ENCODE peak calls at places on chromosomes 5 and 9, in nine cellular contexts. One of them, this sample, is unnamed. For H3K36me3, the result is how much of the 10 kb centered on the place peaks cover.

GRCh38 chr9:34457266-34458012 is 931 bp downstream of the FAM219A start:
- DNase-seq in A673: peak
- DNase-seq in body of pancreas: peak
- DNase-seq in GM23338: peak
- DNase-seq in lung: peak
- DNase-seq in neural progenitor cell: peak
- DNase-seq in IMR-90: peak
- DNase-seq in transverse colon: peak
- DNase-seq in SK-N-SH: peak
- DNase-seq in this sample: peak

GRCh38 chr9:72665421-72665820 is 144.0 kb downstream of the TMC1 start:
- DNase-seq in neural progenitor cell: no peak
- DNase-seq in GM23338: no peak
- DNase-seq in A673: no peak
- DNase-seq in lung: no peak
- DNase-seq in SK-N-SH: no peak
- DNase-seq in body of pancreas: no peak
- DNase-seq in transverse colon: no peak
- DNase-seq in IMR-90: peak
- DNase-seq in this sample: no peak

GRCh38 chr9:93665128-93665565 is 88.8 kb downstream of the PHF2 start:
- DNase-seq in GM23338: no peak
- DNase-seq in A673: no peak
- DNase-seq in lung: no peak
- DNase-seq in SK-N-SH: no peak
- DNase-seq in transverse colon: no peak
- DNase-seq in body of pancreas: no peak
- DNase-seq in IMR-90: no peak
- DNase-seq in neural progenitor cell: no peak
- DNase-seq in this sample: no peak

GRCh38 chr9:92177591-92177990 is 62.4 kb upstream of the SPTLC1 start:
- DNase-seq in neural progenitor cell: no peak
- DNase-seq in A673: no peak
- DNase-seq in SK-N-SH: no peak
- DNase-seq in lung: no peak
- DNase-seq in IMR-90: no peak
- DNase-seq in transverse colon: no peak
- DNase-seq in GM23338: no peak
- DNase-seq in body of pancreas: no peak
- DNase-seq in this sample: no peak

GRCh38 chr9:130288926-130289705 is 23.6 kb downstream of the HMCN2 start:
- DNase-seq in A673: no peak
- DNase-seq in neural progenitor cell: no peak
- DNase-seq in SK-N-SH: no peak
- DNase-seq in transverse colon: no peak
- DNase-seq in body of pancreas: no peak
- DNase-seq in IMR-90: no peak
- DNase-seq in GM23338: peak
- DNase-seq in lung: no peak
- DNase-seq in this sample: no peak

GRCh38 chr5:35117960-35118359 is 70.2 kb upstream of the AGXT2 start:
- DNase-seq in IMR-90: peak
- DNase-seq in neural progenitor cell: no peak
- DNase-seq in lung: no peak
- DNase-seq in A673: no peak
- DNase-seq in transverse colon: no peak
- DNase-seq in SK-N-SH: no peak
- DNase-seq in GM23338: no peak
- DNase-seq in body of pancreas: no peak
- DNase-seq in this sample: no peak

GRCh38 chr5:57745676-57746075 is 263.1 kb upstream of the ACTBL2 start:
- DNase-seq in GM23338: no peak
- DNase-seq in transverse colon: no peak
- DNase-seq in lung: no peak
- DNase-seq in A673: no peak
- DNase-seq in body of pancreas: no peak
- DNase-seq in SK-N-SH: no peak
- DNase-seq in IMR-90: no peak
- DNase-seq in neural progenitor cell: no peak
- DNase-seq in this sample: no peak

GRCh38 chr5:63127054-63127453 is 548.4 kb downstream of the LRRC70 start:
- DNase-seq in lung: no peak
- DNase-seq in IMR-90: peak
- DNase-seq in neural progenitor cell: no peak
- DNase-seq in A673: no peak
- DNase-seq in SK-N-SH: no peak
- DNase-seq in GM23338: no peak
- DNase-seq in transverse colon: no peak
- DNase-seq in body of pancreas: no peak
- DNase-seq in this sample: no peak

GRCh38 chr9:92455217-92455616 is 27.1 kb downstream of the ASPN start:
- DNase-seq in A673: peak
- DNase-seq in transverse colon: no peak
- DNase-seq in SK-N-SH: no peak
- DNase-seq in neural progenitor cell: peak
- DNase-seq in IMR-90: no peak
- DNase-seq in GM23338: peak
- DNase-seq in lung: no peak
- DNase-seq in body of pancreas: no peak
- DNase-seq in this sample: peak

GRCh38 chr5:94423411-94423810 is 195.0 kb downstream of the KIAA0825 start:
- DNase-seq in A673: peak
- DNase-seq in SK-N-SH: no peak
- DNase-seq in lung: no peak
- DNase-seq in body of pancreas: no peak
- DNase-seq in IMR-90: no peak
- DNase-seq in neural progenitor cell: peak
- DNase-seq in GM23338: peak
- DNase-seq in transverse colon: no peak
- DNase-seq in this sample: no peak

GRCh38 chr9:114117996-114118830 is 19.1 kb upstream of the KIF12 start:
- DNase-seq in body of pancreas: peak
- DNase-seq in A673: no peak
- DNase-seq in SK-N-SH: no peak
- DNase-seq in neural progenitor cell: no peak
- DNase-seq in transverse colon: no peak
- DNase-seq in IMR-90: no peak
- DNase-seq in GM23338: no peak
- DNase-seq in lung: peak
- DNase-seq in this sample: no peak

DNA sequence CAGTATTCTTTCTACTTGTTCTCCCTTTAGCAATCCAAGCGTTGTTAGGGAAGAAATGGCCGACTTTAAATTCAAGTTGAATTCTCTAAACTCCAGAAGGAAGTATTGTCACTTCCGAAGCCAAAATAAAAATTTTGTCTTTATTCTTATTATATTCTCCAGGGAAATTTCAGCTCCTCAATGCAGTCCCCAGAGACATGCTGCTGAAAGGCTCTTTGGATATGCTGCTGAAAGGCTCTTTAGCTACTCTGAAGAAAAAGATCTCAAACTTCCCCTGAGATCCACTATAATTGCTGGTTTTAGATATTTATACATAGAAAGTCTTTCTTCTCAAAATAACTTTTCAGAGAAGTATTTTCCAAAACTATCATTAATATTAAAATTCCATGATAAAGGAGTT is 92.3 kb upstream of the PARP8 start:
- DNase-seq in transverse colon: no peak
- DNase-seq in lung: no peak
- DNase-seq in GM23338: no peak
- DNase-seq in SK-N-SH: no peak
- DNase-seq in A673: peak
- DNase-seq in neural progenitor cell: no peak
- DNase-seq in IMR-90: no peak
- DNase-seq in body of pancreas: no peak
- DNase-seq in this sample: no peak
- H3K4me3 ChIP-seq in transverse colon: no peak
- H3K4me3 ChIP-seq in lung: no peak
- H3K4me3 ChIP-seq in GM23338: no peak
- H3K4me3 ChIP-seq in SK-N-SH: no peak
- H3K4me3 ChIP-seq in A673: peak
- H3K4me3 ChIP-seq in neural progenitor cell: no peak
- H3K4me3 ChIP-seq in IMR-90: no peak
- H3K4me3 ChIP-seq in body of pancreas: no peak
- H3K4me3 ChIP-seq in this sample: no peak

GRCh38 chr9:33445941-33446506 is 1.4 kb downstream of the AQP3 start:
- DNase-seq in body of pancreas: peak
- DNase-seq in GM23338: no peak
- DNase-seq in A673: no peak
- DNase-seq in lung: no peak
- DNase-seq in IMR-90: no peak
- DNase-seq in transverse colon: peak
- DNase-seq in SK-N-SH: no peak
- DNase-seq in neural progenitor cell: peak
- DNase-seq in this sample: peak

GRCh38 chr9:33449715-33450114 is 2.3 kb upstream of the AQP3 start:
- DNase-seq in SK-N-SH: no peak
- DNase-seq in A673: no peak
- DNase-seq in GM23338: no peak
- DNase-seq in transverse colon: no peak
- DNase-seq in neural progenitor cell: no peak
- DNase-seq in lung: no peak
- DNase-seq in body of pancreas: no peak
- DNase-seq in IMR-90: no peak
- DNase-seq in this sample: no peak

GRCh38 chr9:33446507-33447403 is 638 bp downstream of the AQP3 start:
- DNase-seq in SK-N-SH: peak
- DNase-seq in A673: peak
- DNase-seq in transverse colon: peak
- DNase-seq in IMR-90: peak
- DNase-seq in body of pancreas: peak
- DNase-seq in GM23338: no peak
- DNase-seq in neural progenitor cell: peak
- DNase-seq in lung: peak
- DNase-seq in this sample: peak

GRCh38 chr9:33448159-33448511 is 742 bp upstream of the AQP3 start:
- DNase-seq in SK-N-SH: no peak
- DNase-seq in neural progenitor cell: no peak
- DNase-seq in transverse colon: no peak
- DNase-seq in IMR-90: no peak
- DNase-seq in body of pancreas: peak
- DNase-seq in GM23338: no peak
- DNase-seq in A673: no peak
- DNase-seq in lung: no peak
- DNase-seq in this sample: no peak

DNA sequence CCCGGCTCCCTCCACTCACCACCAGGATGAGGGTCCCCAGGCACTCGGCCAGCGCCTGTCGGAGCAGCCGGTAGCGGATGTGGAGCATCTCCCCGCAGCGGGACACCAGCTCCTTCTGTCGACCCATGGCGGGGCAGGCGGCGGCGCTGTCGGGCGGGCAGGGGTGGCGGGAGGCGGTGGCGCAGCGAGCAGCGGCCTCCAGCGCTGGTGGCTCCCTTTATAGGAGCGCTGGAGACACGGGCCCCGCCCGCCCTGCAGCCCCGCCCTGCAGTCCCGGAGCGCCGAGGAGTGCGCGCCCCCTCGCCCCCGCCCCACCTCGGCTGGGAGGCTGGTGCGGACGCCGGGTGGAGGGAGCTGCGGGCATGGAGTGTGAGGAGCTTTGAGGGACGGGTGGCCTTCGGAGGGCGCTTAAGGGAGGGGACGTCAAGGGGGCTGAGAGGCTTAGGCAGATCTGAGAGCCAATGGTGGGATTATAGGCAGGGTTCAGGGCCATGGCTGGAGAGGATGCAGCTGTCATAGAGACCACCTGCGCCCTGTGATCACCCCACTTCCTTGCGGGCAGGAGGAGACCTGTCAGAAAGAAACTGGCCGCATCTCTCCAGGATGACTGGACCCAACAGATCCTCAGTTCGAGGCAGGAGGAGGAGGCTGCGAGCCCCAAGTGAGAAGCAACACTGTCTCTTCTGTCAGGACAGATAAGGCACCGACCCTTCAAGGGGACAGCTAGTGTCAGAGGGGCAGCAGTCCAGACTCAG is at the start of gene AQP3:
- DNase-seq in A673: peak
- DNase-seq in neural progenitor cell: peak
- DNase-seq in lung: peak
- DNase-seq in transverse colon: peak
- DNase-seq in GM23338: peak
- DNase-seq in SK-N-SH: peak
- DNase-seq in body of pancreas: peak
- DNase-seq in IMR-90: no peak
- DNase-seq in this sample: peak
- TF ChIP-seq CTCF in A673: peak
- TF ChIP-seq CTCF in neural progenitor cell: peak
- TF ChIP-seq CTCF in lung: peak
- TF ChIP-seq CTCF in transverse colon: peak
- TF ChIP-seq CTCF in GM23338: peak
- TF ChIP-seq CTCF in SK-N-SH: peak
- TF ChIP-seq CTCF in body of pancreas: peak
- TF ChIP-seq CTCF in IMR-90: peak
- TF ChIP-seq CTCF in this sample: peak

GRCh38 chr9:132609184-132609583 is 26.8 kb downstream of the BARHL1 start:
- DNase-seq in body of pancreas: no peak
- DNase-seq in IMR-90: no peak
- DNase-seq in transverse colon: no peak
- DNase-seq in SK-N-SH: no peak
- DNase-seq in neural progenitor cell: peak
- DNase-seq in lung: no peak
- DNase-seq in A673: no peak
- DNase-seq in GM23338: no peak
- DNase-seq in this sample: no peak

GRCh38 chr9:132609829-132610228 is 27.4 kb downstream of the BARHL1 start:
- DNase-seq in neural progenitor cell: no peak
- DNase-seq in IMR-90: peak
- DNase-seq in SK-N-SH: no peak
- DNase-seq in transverse colon: no peak
- DNase-seq in A673: no peak
- DNase-seq in body of pancreas: no peak
- DNase-seq in lung: no peak
- DNase-seq in GM23338: no peak
- DNase-seq in this sample: no peak

GRCh38 chr9:132600326-132600984 is 18.0 kb downstream of the BARHL1 start:
- DNase-seq in A673: no peak
- DNase-seq in lung: no peak
- DNase-seq in GM23338: no peak
- DNase-seq in body of pancreas: no peak
- DNase-seq in transverse colon: no peak
- DNase-seq in IMR-90: no peak
- DNase-seq in SK-N-SH: no peak
- DNase-seq in neural progenitor cell: no peak
- DNase-seq in this sample: no peak

GRCh38 chr9:132602207-132602606 is 19.8 kb downstream of the BARHL1 start:
- DNase-seq in lung: no peak
- DNase-seq in A673: no peak
- DNase-seq in neural progenitor cell: no peak
- DNase-seq in body of pancreas: no peak
- DNase-seq in SK-N-SH: no peak
- DNase-seq in GM23338: no peak
- DNase-seq in IMR-90: peak
- DNase-seq in transverse colon: no peak
- DNase-seq in this sample: no peak

GRCh38 chr9:132605387-132605786 is 23.0 kb downstream of the BARHL1 start:
- DNase-seq in GM23338: no peak
- DNase-seq in SK-N-SH: no peak
- DNase-seq in transverse colon: no peak
- DNase-seq in A673: no peak
- DNase-seq in lung: no peak
- DNase-seq in neural progenitor cell: peak
- DNase-seq in body of pancreas: no peak
- DNase-seq in IMR-90: no peak
- DNase-seq in this sample: no peak
- H3K36me3 ChIP-seq in GM23338: under half
- H3K36me3 ChIP-seq in SK-N-SH: half or more
- H3K36me3 ChIP-seq in transverse colon: under half
- H3K36me3 ChIP-seq in A673: under half
- H3K36me3 ChIP-seq in lung: under half
- H3K36me3 ChIP-seq in neural progenitor cell: under half
- H3K36me3 ChIP-seq in body of pancreas: under half
- H3K36me3 ChIP-seq in IMR-90: under half
- H3K36me3 ChIP-seq in this sample: half or more

GRCh38 chr5:28402590-28403301 is 1364.4 kb upstream of the CDH9 start:
- DNase-seq in A673: no peak
- DNase-seq in transverse colon: no peak
- DNase-seq in SK-N-SH: no peak
- DNase-seq in body of pancreas: no peak
- DNase-seq in IMR-90: no peak
- DNase-seq in GM23338: no peak
- DNase-seq in neural progenitor cell: no peak
- DNase-seq in lung: no peak
- DNase-seq in this sample: no peak
- H3K4me3 ChIP-seq in A673: no peak
- H3K4me3 ChIP-seq in transverse colon: no peak
- H3K4me3 ChIP-seq in SK-N-SH: no peak
- H3K4me3 ChIP-seq in body of pancreas: no peak
- H3K4me3 ChIP-seq in IMR-90: no peak
- H3K4me3 ChIP-seq in GM23338: no peak
- H3K4me3 ChIP-seq in neural progenitor cell: no peak
- H3K4me3 ChIP-seq in lung: no peak
- H3K4me3 ChIP-seq in this sample: no peak

This sample was measured in OCI-LY7.